ENCODE peak calls at places on chromosomes 3 and 15, in four cellular contexts. T is cardiac fibroblast, X is HFF-Myc, N is GM06990. K is an unnamed sample.

GRCh38 chr15:99187886-99188285 is 61.5 kb downstream of the TTC23 start:
- DNase-seq in X (no peak), N (no peak), T (peak; percentile 66), K (no peak)

GRCh38 chr15:51121118-51121517 is 26.4 kb upstream of the TNFAIP8L3 start:
- DNase-seq in X (peak; percentile 75), T (peak; percentile 99), N (no peak), K (no peak)

GRCh38 chr3:171770689-171771620 is 39.3 kb downstream of the PLD1 start:
- DNase-seq in N (no peak), X (peak; percentile 37), T (peak; percentile 94), K (peak; percentile 75)

GRCh38 chr15:90099072-90099867 is 3.0 kb downstream of the IDH2 start:
- DNase-seq in T (no peak), N (no peak), X (no peak), K (peak; percentile 83)

GRCh38 chr3:52128118-52128683 is 26.0 kb downstream of the POC1A start:
- DNase-seq in N (no peak), X (peak; percentile 29), T (peak; percentile 71), K (no peak)

GRCh38 chr3:116198087-116198486 is 247.2 kb downstream of the LSAMP start:
- DNase-seq in T (no peak), X (no peak), N (no peak), K (no peak)

GRCh38 chr3:186461141-186461540 is 83.0 kb downstream of the CRYGS start:
- DNase-seq in T (peak; percentile 77), N (no peak), X (peak; percentile 11), K (no peak)

GRCh38 chr15:33559207-33559890 is 248.6 kb downstream of the RYR3 start:
- DNase-seq in N (no peak), X (no peak), T (no peak), K (no peak)

GRCh38 chr3:11392689-11393114 is 120.5 kb downstream of the ATG7 start:
- DNase-seq in X (no peak), N (no peak), T (no peak), K (no peak)

GRCh38 chr3:48184299-48184698 is 3.9 kb downstream of the CDC25A start:
- DNase-seq in T (no peak), N (no peak), X (no peak), K (no peak)

GRCh38 chr3:94162700-94163099 is 99.8 kb downstream of the NSUN3 start:
- DNase-seq in T (peak; percentile 81), N (no peak), X (peak; percentile 25), K (peak; percentile 13)

GRCh38 chr3:4720316-4721075 is 227.3 kb downstream of the ITPR1 start:
- DNase-seq in N (no peak), T (peak; percentile 94), X (no peak), K (peak; percentile 48)

GRCh38 chr3:30539214-30539613 is 67.2 kb upstream of the TGFBR2 start:
- DNase-seq in X (no peak), T (no peak), N (no peak), K (no peak)

GRCh38 chr3:141331370-141332318 is 36.7 kb upstream of the ZBTB38 start:
- DNase-seq in T (peak; percentile 100), X (peak; percentile 92), N (no peak), K (peak; percentile 71)

GRCh38 chr3:7817239-7817638 is 684.4 kb upstream of the LMCD1 start:
- DNase-seq in T (no peak), N (no peak), X (no peak), K (no peak)

GRCh38 chr15:46408312-46408711 is 773.5 kb downstream of the SQOR start:
- DNase-seq in N (no peak), X (no peak), T (no peak), K (no peak)

GRCh38 chr15:83612226-83612625 is 41.7 kb upstream of the ADAMTSL3 start:
- DNase-seq in N (no peak), T (no peak), X (no peak), K (no peak)

GRCh38 chr15:101207867-101208288 is 44.0 kb downstream of the CHSY1 start:
- DNase-seq in X (no peak), T (peak; percentile 92), N (no peak), K (no peak)

GRCh38 chr3:100254168-100254777 is 6.5 kb upstream of the TBC1D23 start:
- DNase-seq in N (no peak), X (no peak), T (peak; percentile 83), K (peak; percentile 74)

GRCh38 chr3:134251731-134252391 is 1.2 kb upstream of the RYK start:
- DNase-seq in T (no peak), N (no peak), X (no peak), K (no peak)

GRCh38 chr3:134250717-134251220 is at the start of gene RYK:
- DNase-seq in X (no peak), T (peak; percentile 72), N (peak; percentile 91), K (peak; percentile 83)

GRCh38 chr3:134252766-134253165 is 2.1 kb upstream of the RYK start:
- DNase-seq in X (no peak), T (no peak), N (no peak), K (no peak)

GRCh38 chr3:134249935-134250716 is 533 bp downstream of the RYK start:
- DNase-seq in X (no peak), T (peak; percentile 29), N (peak; percentile 75), K (peak; percentile 56)

DNA sequence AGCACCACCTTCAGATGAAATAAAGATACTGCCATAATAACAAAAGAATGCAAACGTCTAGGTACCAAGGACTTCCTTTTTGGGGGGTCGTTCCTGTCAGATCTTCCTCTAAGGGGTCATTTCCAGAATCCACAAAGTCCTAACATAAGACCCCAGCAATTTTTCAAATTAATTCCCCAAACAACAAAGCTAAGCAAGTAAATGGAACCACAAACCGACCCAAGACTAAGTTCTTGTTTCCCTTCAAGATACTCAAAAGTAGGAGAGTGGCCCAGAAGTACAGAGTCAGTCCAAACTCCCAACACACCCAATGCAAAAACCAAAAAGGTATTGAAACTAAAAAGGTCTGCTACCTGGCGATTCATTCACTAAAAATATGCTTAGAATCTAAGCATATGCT is 1.2 kb downstream of the RYK start:
- DNase-seq in N (no peak), T (peak; percentile 18), X (no peak), K (no peak)
- TF ChIP-seq CTCF in N (no peak), T (no peak), X (no peak), K (no peak)

GRCh38 chr3:181717505-181717904 is 5.8 kb downstream of the SOX2 start:
- DNase-seq in X (no peak), N (no peak), T (no peak), K (no peak)

GRCh38 chr3:181720281-181720680 is 8.6 kb downstream of the SOX2 start:
- DNase-seq in N (no peak), T (no peak), X (no peak), K (no peak)

GRCh38 chr3:181719298-181719859 is 7.7 kb downstream of the SOX2 start:
- DNase-seq in X (no peak), T (no peak), N (peak; percentile 67), K (no peak)

GRCh38 chr3:181716916-181717315 is 5.2 kb downstream of the SOX2 start:
- DNase-seq in N (no peak), X (no peak), T (no peak), K (no peak)

GRCh38 chr3:181718416-181718815 is 6.7 kb downstream of the SOX2 start:
- DNase-seq in N (no peak), X (no peak), T (no peak), K (no peak)
- H3K4me3 ChIP-seq in N (no peak overlapping the region), X (no peak overlapping the region), T (no peak overlapping the region), K (no peak overlapping the region)

GRCh38 chr15:49151831-49152230 is 3.6 kb downstream of the COPS2 start:
- DNase-seq in X (no peak), T (no peak), N (no peak), K (no peak)
- TF ChIP-seq CTCF in X (no peak), T (no peak), N (no peak), K (no peak)

GRCh38 chr3:50817756-50818518 is 143.2 kb downstream of the DOCK3 start:
- DNase-seq in N (no peak), T (no peak), X (no peak), K (no peak)
- H3K4me3 ChIP-seq in N (no peak overlapping the region), T (no peak overlapping the region), X (no peak overlapping the region), K (no peak overlapping the region)

GRCh38 chr3:123773681-123774431 is 110.3 kb downstream of the MYLK start:
- DNase-seq in T (no peak), X (peak; percentile 78), N (no peak), K (no peak)
- TF ChIP-seq CTCF in T (no peak), X (peak; percentile 20), N (no peak), K (no peak)

GRCh38 chr15:77959094-77959879 is 118.2 kb downstream of the TBC1D2B start:
- DNase-seq in N (peak; percentile 77), X (peak; percentile 41), T (peak; percentile 68), K (peak; percentile 77)
- H3K4me3 ChIP-seq in N (peak overlapping the region; percentile 51), X (peak overlapping the region; percentile 18), T (no peak overlapping the region), K (peak overlapping the region; percentile 37)

K was measured in GM12865.